ENCODE peak calls at places on chromosomes 6 and 20, in four cellular contexts. K, S, E and J are unnamed samples.

GRCh38 chr20:31617432-31618104 is 12.5 kb downstream of the ID1 start:
- DNase-seq in K (no peak), S (no peak), E (no peak), J (no peak)

GRCh38 chr20:58216334-58216733 is 12.1 kb downstream of the ANKRD60 start:
- DNase-seq in K (no peak), S (no peak), E (no peak), J (no peak)

GRCh38 chr20:43590036-43590391 is 723 bp upstream of the IFT52 start:
- DNase-seq in K (no peak), S (no peak), E (no peak), J (no peak)

GRCh38 chr20:37239026-37239451 is 22.6 kb downstream of the GHRH start:
- DNase-seq in K (no peak), S (no peak), E (no peak), J (no peak)

GRCh38 chr6:51932956-51933355 is 154.5 kb downstream of the PKHD1 start:
- DNase-seq in K (no peak), S (no peak), E (no peak), J (no peak)

GRCh38 chr20:58071500-58071804 is 157.0 kb downstream of the ANKRD60 start:
- DNase-seq in K (no peak), S (no peak), E (no peak), J (no peak)

GRCh38 chr20:59174975-59175374 is 11.4 kb downstream of the ZNF831 start:
- DNase-seq in K (no peak), S (no peak), E (no peak), J (no peak)

GRCh38 chr20:10171864-10172751 is 46.5 kb upstream of the SNAP25 start:
- DNase-seq in K (peak; percentile 35), S (peak; percentile 83), E (no peak), J (peak; percentile 55)

GRCh38 chr6:7674291-7674690 is 51.6 kb upstream of the BMP6 start:
- DNase-seq in K (no peak), S (no peak), E (no peak), J (no peak)

GRCh38 chr6:15351631-15352030 is 105.8 kb downstream of the JARID2 start:
- DNase-seq in K (no peak), S (no peak), E (no peak), J (no peak)

GRCh38 chr20:10508060-10508459 is 73.0 kb downstream of the SLX4IP start:
- DNase-seq in K (no peak), S (peak; percentile 41), E (no peak), J (no peak)

GRCh38 chr6:15434823-15435380 is 189.0 kb downstream of the JARID2 start:
- DNase-seq in K (no peak), S (no peak), E (no peak), J (no peak)

GRCh38 chr20:31515775-31516107 is 1.5 kb downstream of the HM13 start:
- DNase-seq in K (no peak), S (no peak), E (no peak), J (no peak)

GRCh38 chr20:50285376-50286173 is 94.9 kb downstream of the CEBPB start:
- DNase-seq in K (no peak), S (peak; percentile 63), E (no peak), J (no peak)

GRCh38 chr6:98044168-98044567 is 761.2 kb upstream of the MMS22L start:
- DNase-seq in K (no peak), S (no peak), E (no peak), J (no peak)

GRCh38 chr6:33656844-33657243 is 35.7 kb downstream of the ITPR3 start:
- DNase-seq in K (no peak), S (no peak), E (no peak), J (no peak)

GRCh38 chr20:60214901-60215522 is 256.8 kb downstream of the CDH26 start:
- DNase-seq in K (no peak), S (no peak), E (no peak), J (no peak)